ENCODE peak calls at places on chromosomes 6 and 20, in seven cellular contexts. H is thoracic aorta, I is AG04450, W is tibial artery, E is heart right ventricle, Z is right atrium auricular region, L is fibroblast of the aortic adventitia. M is an unnamed sample.
A peak's percentile ranks its signal among the peaks of the same experiment; 100 is the strongest.

GRCh38 chr6:37624606-37625574 is 72.8 kb downstream of the MDGA1 start:
- DNase-seq in H (no peak), W (no peak), Z (no peak), L (peak; percentile 30), E (peak; percentile 27), I (no peak), M (no peak)

GRCh38 chr20:24698189-24698588 is 228.8 kb downstream of the SYNDIG1 start:
- DNase-seq in H (no peak), Z (peak; percentile 30), W (peak; percentile 31), E (no peak), L (no peak), I (no peak), M (no peak)

GRCh38 chr6:88477411-88477810 is 311.3 kb upstream of the CNR1 start:
- DNase-seq in I (no peak), L (no peak), W (no peak), Z (no peak), E (no peak), H (no peak), M (no peak)

GRCh38 chr6:168139121-168139520 is 60.1 kb upstream of the FRMD1 start:
- DNase-seq in L (no peak), H (no peak), E (no peak), W (no peak), I (no peak), Z (peak; percentile 18), M (no peak)

GRCh38 chr6:17600527-17601388 is 656 bp downstream of the FAM8A1 start:
- DNase-seq in Z (no peak), L (peak; percentile 11), W (peak; percentile 76), I (no peak), H (no peak), E (peak; percentile 44), M (no peak)

GRCh38 chr20:57425150-57426013 is 34.2 kb downstream of the RBM38 start:
- DNase-seq in H (no peak), W (no peak), I (no peak), E (no peak), L (peak; percentile 28), Z (no peak), M (no peak)

GRCh38 chr20:33963756-33964155 is 30.0 kb upstream of the RALY start:
- DNase-seq in W (no peak), E (no peak), H (no peak), L (no peak), I (no peak), Z (no peak), M (no peak)

GRCh38 chr6:79621579-79621978 is 9.6 kb upstream of the SH3BGRL2 start:
- DNase-seq in I (no peak), W (no peak), L (no peak), E (no peak), Z (no peak), H (no peak), M (no peak)

GRCh38 chr6:149918151-149918905 is 4.6 kb downstream of the RAET1G start:
- DNase-seq in I (no peak), H (no peak), E (peak; percentile 2), L (no peak), Z (peak; percentile 54), W (no peak), M (no peak)

GRCh38 chr6:84052204-84052882 is 18.8 kb downstream of the MRAP2 start:
- DNase-seq in H (peak; percentile 70), W (peak; percentile 86), I (peak; percentile 13), L (peak; percentile 53), Z (peak; percentile 67), E (peak; percentile 66), M (no peak)

GRCh38 chr20:35315199-35316020 is 23.2 kb upstream of the FAM83C start:
- DNase-seq in I (no peak), L (peak; percentile 28), Z (no peak), W (no peak), H (no peak), E (no peak), M (no peak)

GRCh38 chr20:45111799-45112471 is 3.0 kb downstream of the WFDC5 start:
- DNase-seq in E (no peak), H (no peak), L (no peak), Z (no peak), I (no peak), W (no peak), M (no peak)

GRCh38 chr20:38278150-38278549 is 17.6 kb upstream of the KIAA1755 start:
- DNase-seq in Z (no peak), H (no peak), L (no peak), W (peak; percentile 54), I (no peak), E (no peak), M (no peak)

GRCh38 chr6:47131773-47132172 is 89.6 kb upstream of the ADGRF1 start:
- DNase-seq in H (no peak), W (no peak), L (no peak), E (no peak), Z (no peak), I (no peak), M (no peak)

GRCh38 chr6:145729887-145730286 is 5.4 kb downstream of the EPM2A start:
- DNase-seq in H (no peak), L (no peak), I (no peak), W (no peak), Z (no peak), E (no peak), M (no peak)

GRCh38 chr20:63594043-63594561 is 20.1 kb upstream of the HELZ2 start:
- DNase-seq in H (no peak), L (peak; percentile 85), W (no peak), Z (no peak), E (no peak), I (no peak), M (no peak)

GRCh38 chr6:169205176-169206160 is 48.2 kb downstream of the THBS2 start:
- DNase-seq in Z (no peak), E (no peak), W (no peak), I (peak; percentile 45), H (no peak), L (peak; percentile 95), M (no peak)

GRCh38 chr6:21587182-21587924 is 6.2 kb upstream of the SOX4 start:
- DNase-seq in H (no peak), I (no peak), E (peak; percentile 50), Z (peak; percentile 64), W (peak; percentile 77), L (peak; percentile 76), M (no peak)

GRCh38 chr6:147506704-147507114 is 1.8 kb upstream of the SAMD5 start:
- DNase-seq in Z (no peak), L (peak; percentile 33), W (peak; percentile 80), E (peak; percentile 66), H (no peak), I (no peak), M (no peak)

GRCh38 chr6:35454843-35455110 is 2.6 kb downstream of the FANCE start:
- DNase-seq in H (no peak), I (no peak), L (no peak), W (no peak), E (no peak), Z (no peak), M (no peak)

GRCh38 chr6:35463292-35463691 is 4.9 kb upstream of the RPL10A start:
- DNase-seq in H (no peak), Z (no peak), E (no peak), W (no peak), L (no peak), I (no peak), M (no peak)

GRCh38 chr6:35461270-35461669 is 6.9 kb upstream of the RPL10A start:
- DNase-seq in Z (no peak), I (no peak), L (no peak), W (no peak), E (no peak), H (no peak), M (no peak)

GRCh38 chr6:35453236-35453635 is 1.1 kb downstream of the FANCE start:
- DNase-seq in E (no peak), H (no peak), W (no peak), I (no peak), L (peak; percentile 21), Z (no peak), M (no peak)

GRCh38 chr6:35457907-35458306 is 5.8 kb downstream of the FANCE start:
- DNase-seq in H (no peak), I (no peak), L (no peak), W (no peak), Z (no peak), E (no peak), M (no peak)
- TF ChIP-seq CTCF in H (no peak), I (no peak), L (no peak), W (no peak), Z (no peak), E (no peak), M (no peak)

GRCh38 chr6:82144007-82144851 is 103.3 kb downstream of the IBTK start:
- DNase-seq in Z (peak; percentile 72), I (peak; percentile 73), L (peak; percentile 94), H (peak; percentile 31), E (peak; percentile 53), W (peak; percentile 75), M (peak; percentile 100)
- H3K4me3 ChIP-seq in Z (no peak overlapping the region), I (peak overlapping the region; percentile 0), L (peak overlapping the region; percentile 31), H (peak overlapping the region; percentile 57), E (no peak overlapping the region), W (peak overlapping the region; percentile 0), M (no peak overlapping the region)

DNA sequence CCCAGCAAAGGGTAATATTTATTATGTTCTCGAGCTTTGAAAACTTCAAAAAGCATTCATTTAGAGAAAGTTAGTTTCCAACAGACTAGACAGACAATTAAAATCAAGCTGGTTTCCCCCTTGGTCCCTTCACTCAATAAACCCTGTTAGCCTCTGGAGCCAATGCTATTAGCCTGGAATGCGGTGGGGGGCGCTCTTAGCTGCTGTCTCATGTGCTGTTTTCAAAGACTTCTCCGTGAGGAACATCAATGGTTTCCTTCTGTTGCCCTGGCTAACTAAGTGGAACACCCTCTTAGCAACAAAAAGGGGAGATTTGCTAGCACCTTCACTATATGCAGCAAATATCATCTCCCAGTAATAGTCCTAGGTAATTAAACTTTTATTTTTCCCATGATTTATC is 86.4 kb downstream of the LY86 start:
- DNase-seq in E (no peak), H (no peak), I (no peak), Z (no peak), W (no peak), L (no peak), M (no peak)
- TF ChIP-seq CTCF in E (no peak), H (no peak), I (peak; percentile 30), Z (no peak), W (no peak), L (peak; percentile 39), M (peak; percentile 51)

GRCh38 chr6:41504526-41505021 is 41.6 kb upstream of the FOXP4 start:
- DNase-seq in I (no peak), L (peak; percentile 44), H (no peak), E (no peak), Z (no peak), W (no peak), M (no peak)
- H3K4me3 ChIP-seq in I (peak overlapping the region; percentile 10), L (no peak overlapping the region), H (peak overlapping the region; percentile 77), E (peak overlapping the region; percentile 40), Z (peak overlapping the region; percentile 49), W (peak overlapping the region; percentile 55), M (peak overlapping the region; percentile 38)

GRCh38 chr20:20364016-20364746 is 3.7 kb upstream of the INSM1 start:
- DNase-seq in W (no peak), I (no peak), H (no peak), L (no peak), E (no peak), Z (no peak), M (no peak)
- TF ChIP-seq CTCF in W (no peak), I (no peak), H (no peak), L (no peak), E (no peak), Z (no peak), M (no peak)

GRCh38 chr6:56247654-56248122 is 308 bp upstream of the COL21A1 start:
- DNase-seq in L (no peak), Z (no peak), W (no peak), E (no peak), I (no peak), H (no peak), M (no peak)
- H3K4me3 ChIP-seq in L (peak overlapping the region; percentile 79), Z (peak overlapping the region; percentile 54), W (peak overlapping the region; percentile 54), E (peak overlapping the region; percentile 43), I (peak overlapping the region; percentile 49), H (peak overlapping the region; percentile 73), M (peak overlapping the region; percentile 45)